ENCODE peak calls at places on chromosomes 2 and 18, in eight cellular contexts. One of them, this sample, is unnamed. For H3K4me1 and H3K36me3, the result is how much of the 10 kb centered on the place peaks cover.

GRCh38 chr2:190759749-190760213 is 110.9 kb downstream of the NAB1 start:
- DNase-seq in SJSA1: peak
- DNase-seq in breast epithelium: no peak
- DNase-seq in transverse colon: no peak
- DNase-seq in neuronal stem cell: no peak
- DNase-seq in heart right ventricle: no peak
- DNase-seq in CD8-positive, alpha-beta memory T cell: no peak
- DNase-seq in mesenchymal stem cell: peak
- DNase-seq in this sample: no peak

GRCh38 chr2:224749136-224749535 is 33.0 kb upstream of the CCDC195 start:
- DNase-seq in SJSA1: no peak
- DNase-seq in breast epithelium: no peak
- DNase-seq in transverse colon: no peak
- DNase-seq in neuronal stem cell: no peak
- DNase-seq in heart right ventricle: no peak
- DNase-seq in CD8-positive, alpha-beta memory T cell: no peak
- DNase-seq in mesenchymal stem cell: peak
- DNase-seq in this sample: no peak

GRCh38 chr2:63052411-63053234 is 2.0 kb downstream of the OTX1 start:
- DNase-seq in SJSA1: no peak
- DNase-seq in breast epithelium: no peak
- DNase-seq in transverse colon: no peak
- DNase-seq in neuronal stem cell: no peak
- DNase-seq in heart right ventricle: no peak
- DNase-seq in CD8-positive, alpha-beta memory T cell: no peak
- DNase-seq in mesenchymal stem cell: peak
- DNase-seq in this sample: no peak

GRCh38 chr2:59206361-59206760 is 965.2 kb upstream of the FANCL start:
- DNase-seq in SJSA1: no peak
- DNase-seq in breast epithelium: no peak
- DNase-seq in transverse colon: no peak
- DNase-seq in neuronal stem cell: no peak
- DNase-seq in heart right ventricle: no peak
- DNase-seq in CD8-positive, alpha-beta memory T cell: no peak
- DNase-seq in mesenchymal stem cell: no peak
- DNase-seq in this sample: no peak

GRCh38 chr2:218187650-218188025 is 20.9 kb upstream of the CXCR1 start:
- DNase-seq in SJSA1: no peak
- DNase-seq in breast epithelium: no peak
- DNase-seq in transverse colon: peak
- DNase-seq in neuronal stem cell: no peak
- DNase-seq in heart right ventricle: no peak
- DNase-seq in CD8-positive, alpha-beta memory T cell: no peak
- DNase-seq in mesenchymal stem cell: no peak
- DNase-seq in this sample: no peak

GRCh38 chr2:174263989-174264388 is 15.7 kb upstream of the OLA1 start:
- DNase-seq in SJSA1: peak
- DNase-seq in breast epithelium: no peak
- DNase-seq in transverse colon: no peak
- DNase-seq in neuronal stem cell: no peak
- DNase-seq in heart right ventricle: no peak
- DNase-seq in CD8-positive, alpha-beta memory T cell: no peak
- DNase-seq in mesenchymal stem cell: peak
- DNase-seq in this sample: no peak

GRCh38 chr2:157252529-157252928 is 5.0 kb upstream of the GALNT5 start:
- DNase-seq in SJSA1: no peak
- DNase-seq in breast epithelium: no peak
- DNase-seq in transverse colon: no peak
- DNase-seq in neuronal stem cell: no peak
- DNase-seq in heart right ventricle: no peak
- DNase-seq in CD8-positive, alpha-beta memory T cell: no peak
- DNase-seq in mesenchymal stem cell: no peak
- DNase-seq in this sample: no peak

GRCh38 chr2:226647626-226648518 is 151.7 kb downstream of the IRS1 start:
- DNase-seq in SJSA1: no peak
- DNase-seq in breast epithelium: no peak
- DNase-seq in transverse colon: no peak
- DNase-seq in neuronal stem cell: no peak
- DNase-seq in heart right ventricle: no peak
- DNase-seq in CD8-positive, alpha-beta memory T cell: no peak
- DNase-seq in mesenchymal stem cell: no peak
- DNase-seq in this sample: no peak

GRCh38 chr18:59273936-59274928 is 978 bp upstream of the RAX start:
- DNase-seq in SJSA1: no peak
- DNase-seq in breast epithelium: no peak
- DNase-seq in transverse colon: no peak
- DNase-seq in neuronal stem cell: no peak
- DNase-seq in heart right ventricle: no peak
- DNase-seq in CD8-positive, alpha-beta memory T cell: no peak
- DNase-seq in mesenchymal stem cell: no peak
- DNase-seq in this sample: no peak

GRCh38 chr18:49544362-49544761 is 17.5 kb upstream of the LIPG start:
- DNase-seq in SJSA1: no peak
- DNase-seq in breast epithelium: no peak
- DNase-seq in transverse colon: no peak
- DNase-seq in neuronal stem cell: no peak
- DNase-seq in heart right ventricle: no peak
- DNase-seq in CD8-positive, alpha-beta memory T cell: no peak
- DNase-seq in mesenchymal stem cell: no peak
- DNase-seq in this sample: no peak

GRCh38 chr18:34834897-34835296 is 124.8 kb downstream of the DTNA start:
- DNase-seq in SJSA1: no peak
- DNase-seq in breast epithelium: no peak
- DNase-seq in transverse colon: no peak
- DNase-seq in neuronal stem cell: no peak
- DNase-seq in heart right ventricle: no peak
- DNase-seq in CD8-positive, alpha-beta memory T cell: no peak
- DNase-seq in mesenchymal stem cell: no peak
- DNase-seq in this sample: no peak

GRCh38 chr2:120864981-120865380 is 129.3 kb downstream of the GLI2 start:
- DNase-seq in SJSA1: peak
- DNase-seq in breast epithelium: no peak
- DNase-seq in transverse colon: no peak
- DNase-seq in neuronal stem cell: no peak
- DNase-seq in heart right ventricle: no peak
- DNase-seq in CD8-positive, alpha-beta memory T cell: no peak
- DNase-seq in mesenchymal stem cell: peak
- DNase-seq in this sample: no peak

GRCh38 chr2:95023222-95023597 is 2.3 kb upstream of the MAL start:
- DNase-seq in SJSA1: no peak
- DNase-seq in breast epithelium: no peak
- DNase-seq in transverse colon: no peak
- DNase-seq in neuronal stem cell: no peak
- DNase-seq in heart right ventricle: no peak
- DNase-seq in CD8-positive, alpha-beta memory T cell: peak
- DNase-seq in mesenchymal stem cell: no peak
- DNase-seq in this sample: no peak

GRCh38 chr2:37585982-37586621 is 85.3 kb downstream of the CDC42EP3 start:
- DNase-seq in SJSA1: peak
- DNase-seq in breast epithelium: peak
- DNase-seq in transverse colon: peak
- DNase-seq in neuronal stem cell: no peak
- DNase-seq in heart right ventricle: no peak
- DNase-seq in CD8-positive, alpha-beta memory T cell: peak
- DNase-seq in mesenchymal stem cell: peak
- DNase-seq in this sample: no peak

GRCh38 chr2:2850218-2850850 is 519.3 kb upstream of the MYT1L start:
- DNase-seq in SJSA1: no peak
- DNase-seq in breast epithelium: no peak
- DNase-seq in transverse colon: no peak
- DNase-seq in neuronal stem cell: no peak
- DNase-seq in heart right ventricle: no peak
- DNase-seq in CD8-positive, alpha-beta memory T cell: no peak
- DNase-seq in mesenchymal stem cell: no peak
- DNase-seq in this sample: no peak

GRCh38 chr2:8790739-8791162 is 46.7 kb downstream of the KIDINS220 start:
- DNase-seq in SJSA1: no peak
- DNase-seq in breast epithelium: no peak
- DNase-seq in transverse colon: no peak
- DNase-seq in neuronal stem cell: no peak
- DNase-seq in heart right ventricle: no peak
- DNase-seq in CD8-positive, alpha-beta memory T cell: no peak
- DNase-seq in mesenchymal stem cell: no peak
- DNase-seq in this sample: no peak
- H3K4me1 ChIP-seq in SJSA1: under half
- H3K4me1 ChIP-seq in breast epithelium: under half
- H3K4me1 ChIP-seq in transverse colon: under half
- H3K4me1 ChIP-seq in neuronal stem cell: under half
- H3K4me1 ChIP-seq in heart right ventricle: under half
- H3K4me1 ChIP-seq in CD8-positive, alpha-beta memory T cell: under half
- H3K4me1 ChIP-seq in mesenchymal stem cell: under half
- H3K4me1 ChIP-seq in this sample: under half

DNA sequence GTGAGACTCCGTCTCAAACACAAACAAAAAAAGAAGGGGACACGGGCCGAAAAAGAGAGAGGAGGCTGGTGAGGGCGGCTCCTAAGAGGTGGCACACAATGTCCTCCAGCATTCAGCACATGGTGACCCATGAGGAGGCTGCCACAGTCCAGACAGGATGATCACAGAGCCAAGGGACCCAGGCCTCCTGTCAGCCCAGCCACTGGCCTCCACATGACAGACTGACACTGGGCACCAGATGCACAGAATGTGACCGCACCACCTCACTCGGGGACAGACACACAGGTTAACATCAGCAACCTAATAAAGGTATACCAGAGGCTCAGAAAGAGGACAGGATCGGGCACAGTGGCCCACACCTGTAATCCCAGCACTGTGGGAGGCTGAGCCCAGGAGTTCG is 21.0 kb downstream of the PASK start:
- DNase-seq in SJSA1: no peak
- DNase-seq in breast epithelium: no peak
- DNase-seq in transverse colon: no peak
- DNase-seq in neuronal stem cell: no peak
- DNase-seq in heart right ventricle: no peak
- DNase-seq in CD8-positive, alpha-beta memory T cell: no peak
- DNase-seq in mesenchymal stem cell: no peak
- DNase-seq in this sample: no peak
- H3K36me3 ChIP-seq in SJSA1: under half
- H3K36me3 ChIP-seq in breast epithelium: under half
- H3K36me3 ChIP-seq in transverse colon: under half
- H3K36me3 ChIP-seq in neuronal stem cell: half or more
- H3K36me3 ChIP-seq in heart right ventricle: under half
- H3K36me3 ChIP-seq in CD8-positive, alpha-beta memory T cell: under half
- H3K36me3 ChIP-seq in mesenchymal stem cell: under half
- H3K36me3 ChIP-seq in this sample: under half

DNA sequence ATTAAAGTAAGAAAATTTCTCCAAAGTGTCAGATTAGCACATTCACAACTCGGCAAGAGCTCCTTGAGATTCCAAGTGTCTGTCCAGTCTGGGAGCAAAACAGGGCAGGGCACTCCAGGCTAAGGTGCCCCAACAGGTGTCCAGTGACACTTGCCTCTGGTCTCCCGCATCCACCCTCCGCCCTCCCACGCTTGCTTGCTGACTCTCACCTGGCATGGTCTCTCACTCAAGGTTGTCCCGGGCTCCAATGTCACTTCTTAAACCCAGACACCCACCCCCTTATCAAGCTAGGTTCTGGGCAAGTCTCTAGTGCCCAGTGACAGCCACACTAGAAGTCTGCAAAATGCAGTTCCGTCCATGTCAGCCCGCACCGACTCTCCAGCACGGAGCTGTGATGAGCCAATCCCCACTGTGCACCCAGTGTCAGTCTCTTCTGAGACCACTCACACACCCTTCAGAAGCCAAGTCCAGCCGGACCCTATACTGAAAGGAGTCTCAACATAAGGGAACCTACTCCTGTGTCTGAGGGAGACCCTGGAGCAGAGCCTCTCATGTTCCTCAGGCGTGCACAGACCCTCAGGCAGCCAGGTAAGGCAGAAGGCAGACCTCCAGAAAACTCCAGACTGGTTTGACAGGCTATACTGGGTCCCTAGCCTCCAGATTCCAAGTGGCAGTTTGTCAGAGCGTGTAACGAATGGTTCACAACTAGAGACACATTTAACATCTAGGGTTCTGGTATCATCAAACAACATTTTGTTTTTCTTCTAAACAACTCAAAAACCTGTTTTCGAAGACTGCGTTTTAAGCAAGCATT is 45.6 kb downstream of the HDLBP start:
- DNase-seq in SJSA1: no peak
- DNase-seq in breast epithelium: no peak
- DNase-seq in transverse colon: no peak
- DNase-seq in neuronal stem cell: no peak
- DNase-seq in heart right ventricle: no peak
- DNase-seq in CD8-positive, alpha-beta memory T cell: no peak
- DNase-seq in mesenchymal stem cell: no peak
- DNase-seq in this sample: no peak
- H3K4me3 ChIP-seq in SJSA1: no peak
- H3K4me3 ChIP-seq in breast epithelium: peak
- H3K4me3 ChIP-seq in transverse colon: no peak
- H3K4me3 ChIP-seq in neuronal stem cell: no peak
- H3K4me3 ChIP-seq in heart right ventricle: no peak
- H3K4me3 ChIP-seq in CD8-positive, alpha-beta memory T cell: no peak
- H3K4me3 ChIP-seq in mesenchymal stem cell: no peak
- H3K4me3 ChIP-seq in this sample: no peak

DNA sequence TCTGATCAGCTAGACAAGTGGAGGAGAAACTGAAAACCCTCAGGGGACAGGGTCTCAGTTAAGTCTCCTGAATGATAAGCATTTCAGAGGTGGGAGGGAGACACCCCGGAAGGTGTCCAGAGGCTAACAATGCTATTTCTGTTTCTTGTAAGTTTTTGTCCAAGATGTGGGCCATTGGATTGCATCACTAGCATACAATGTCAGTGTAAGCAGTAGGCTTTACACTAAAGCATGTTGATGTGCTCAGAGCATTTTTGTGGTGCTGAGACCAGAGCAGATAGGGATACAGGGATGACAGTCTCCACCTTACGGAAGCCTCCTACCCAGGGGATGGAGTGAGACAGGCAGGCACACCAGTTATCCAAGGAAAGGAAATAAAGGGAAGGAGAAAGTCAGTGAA is 2.2 kb upstream of the IL1R1 start:
- DNase-seq in SJSA1: no peak
- DNase-seq in breast epithelium: no peak
- DNase-seq in transverse colon: no peak
- DNase-seq in neuronal stem cell: no peak
- DNase-seq in heart right ventricle: no peak
- DNase-seq in CD8-positive, alpha-beta memory T cell: no peak
- DNase-seq in mesenchymal stem cell: peak
- DNase-seq in this sample: no peak
- H3K4me1 ChIP-seq in SJSA1: under half
- H3K4me1 ChIP-seq in breast epithelium: under half
- H3K4me1 ChIP-seq in transverse colon: under half
- H3K4me1 ChIP-seq in neuronal stem cell: under half
- H3K4me1 ChIP-seq in heart right ventricle: under half
- H3K4me1 ChIP-seq in CD8-positive, alpha-beta memory T cell: under half
- H3K4me1 ChIP-seq in mesenchymal stem cell: under half
- H3K4me1 ChIP-seq in this sample: under half

This sample was measured in HAP-1.